ENCODE peak calls at places on chromosome 7, in five cellular contexts. H, Q, I, D and J are unnamed samples.
A peak's percentile ranks its signal among the peaks of the same experiment; 100 is the strongest.

GRCh38 chr7:48671656-48672055 is 252.7 kb upstream of the CDC14C start:
- DNase-seq in D (no peak), H (no peak), I (no peak), Q (no peak), J (no peak)

GRCh38 chr7:8291742-8292141 is 29.8 kb upstream of the ICA1 start:
- DNase-seq in Q (no peak), I (no peak), H (no peak), D (no peak), J (no peak)

GRCh38 chr7:106765727-106766355 is 99.2 kb upstream of the PIK3CG start:
- DNase-seq in D (no peak), H (no peak), Q (no peak), I (no peak), J (no peak)

GRCh38 chr7:410395-410910 is 109.2 kb downstream of the PDGFA start:
- DNase-seq in H (no peak), D (no peak), Q (no peak), I (no peak), J (no peak)

GRCh38 chr7:34298492-34298891 is 359.5 kb upstream of the NPSR1 start:
- DNase-seq in Q (no peak), I (no peak), D (no peak), H (no peak), J (no peak)

GRCh38 chr7:6167004-6167551 is 105.3 kb downstream of the CYTH3 start:
- DNase-seq in D (no peak), H (no peak), I (no peak), Q (no peak), J (no peak)

GRCh38 chr7:82840061-82840460 is 322.6 kb downstream of the PCLO start:
- DNase-seq in I (no peak), D (no peak), Q (no peak), H (no peak), J (no peak)

GRCh38 chr7:47380325-47381131 is 201.4 kb downstream of the TNS3 start:
- DNase-seq in D (peak; percentile 33), Q (peak; percentile 79), I (peak; percentile 58), H (peak; percentile 56), J (no peak)

GRCh38 chr7:5838771-5839170 is 41.8 kb upstream of the OCM start:
- DNase-seq in I (no peak), Q (no peak), H (no peak), D (no peak), J (no peak)

GRCh38 chr7:386385-386784 is 96.4 kb downstream of the FOXL3 start:
- DNase-seq in D (no peak), Q (no peak), I (no peak), H (no peak), J (no peak)

GRCh38 chr7:81789406-81790139 is 19.7 kb upstream of the HGF start:
- DNase-seq in H (no peak), D (no peak), I (no peak), Q (no peak), J (no peak)

GRCh38 chr7:71637578-71637977 is 505.6 kb downstream of the GALNT17 start:
- DNase-seq in H (no peak), I (no peak), Q (no peak), D (no peak), J (no peak)

GRCh38 chr7:43135129-43135528 is 22.7 kb downstream of the HECW1 start:
- DNase-seq in D (peak; percentile 64), H (peak; percentile 82), Q (no peak), I (no peak), J (no peak)

GRCh38 chr7:151735854-151736402 is 141.0 kb downstream of the PRKAG2 start:
- DNase-seq in Q (no peak), H (peak; percentile 48), I (no peak), D (no peak), J (no peak)

GRCh38 chr7:71364559-71364958 is 232.6 kb downstream of the GALNT17 start:
- DNase-seq in D (no peak), Q (no peak), H (peak; percentile 71), I (no peak), J (no peak)

GRCh38 chr7:18086165-18087030 is 58.8 kb upstream of the PRPS1L1 start:
- DNase-seq in Q (peak; percentile 35), I (peak; percentile 45), D (peak; percentile 36), H (peak; percentile 59), J (peak; percentile 46)
- TF ChIP-seq EZH2 in Q (no peak), I (no peak), D (no peak), H (peak; percentile 56), J (no peak)

GRCh38 chr7:11171569-11172192 is 198.0 kb downstream of the PHF14 start:
- DNase-seq in I (no peak), H (no peak), Q (no peak), D (no peak), J (no peak)

GRCh38 chr7:11170160-11170559 is 196.5 kb downstream of the PHF14 start:
- DNase-seq in Q (no peak), H (no peak), I (no peak), D (no peak), J (no peak)

GRCh38 chr7:11170863-11171568 is 197.3 kb downstream of the PHF14 start:
- DNase-seq in H (no peak), I (no peak), D (no peak), Q (no peak), J (no peak)

GRCh38 chr7:11166051-11166450 is 192.4 kb downstream of the PHF14 start:
- DNase-seq in Q (no peak), H (no peak), I (no peak), D (no peak), J (no peak)

GRCh38 chr7:11168622-11169170 is 195.0 kb downstream of the PHF14 start:
- DNase-seq in H (no peak), Q (no peak), D (no peak), I (no peak), J (no peak)
- H3K9me2 ChIP-seq in H (no peaks in the 10 kb centered on the region), Q (no peaks in the 10 kb centered on the region), D (no peaks in the 10 kb centered on the region), I (no peaks in the 10 kb centered on the region), J (no peaks in the 10 kb centered on the region)

DNA sequence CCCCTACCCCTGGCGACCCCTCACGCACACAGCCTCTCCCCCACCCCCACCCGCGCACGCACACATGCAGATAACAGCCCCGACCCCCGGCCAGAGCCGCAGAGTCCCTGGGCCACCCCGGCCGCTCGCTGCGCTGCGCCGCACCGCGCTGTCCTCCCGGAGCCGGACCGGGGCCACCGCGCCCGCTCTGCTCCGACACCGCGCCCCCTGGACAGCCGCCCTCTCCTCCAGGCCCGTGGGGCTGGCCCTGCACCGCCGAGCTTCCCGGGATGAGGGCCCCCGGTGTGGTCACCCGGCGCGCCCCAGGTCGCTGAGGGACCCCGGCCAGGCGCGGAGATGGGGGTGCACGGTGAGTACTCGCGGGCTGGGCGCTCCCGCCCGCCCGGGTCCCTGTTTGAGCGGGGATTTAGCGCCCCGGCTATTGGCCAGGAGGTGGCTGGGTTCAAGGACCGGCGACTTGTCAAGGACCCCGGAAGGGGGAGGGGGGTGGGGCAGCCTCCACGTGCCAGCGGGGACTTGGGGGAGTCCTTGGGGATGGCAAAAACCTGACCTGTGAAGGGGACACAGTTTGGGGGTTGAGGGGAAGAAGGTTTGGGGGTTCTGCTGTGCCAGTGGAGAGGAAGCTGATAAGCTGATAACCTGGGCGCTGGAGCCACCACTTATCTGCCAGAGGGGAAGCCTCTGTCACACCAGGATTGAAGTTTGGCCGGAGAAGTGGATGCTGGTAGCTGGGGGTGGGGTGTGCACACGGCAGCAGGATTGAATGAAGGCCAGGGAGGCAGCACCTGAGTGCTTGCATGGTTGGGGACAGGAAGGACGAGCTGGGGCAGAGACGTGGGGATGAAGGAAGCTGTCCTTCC is 607 bp downstream of the EPO start:
- DNase-seq in D (no peak), H (peak; percentile 55), Q (no peak), I (no peak), J (no peak)
- TF ChIP-seq EZH2 in D (no peak), H (no peak), Q (no peak), I (peak; percentile 64), J (no peak)

DNA sequence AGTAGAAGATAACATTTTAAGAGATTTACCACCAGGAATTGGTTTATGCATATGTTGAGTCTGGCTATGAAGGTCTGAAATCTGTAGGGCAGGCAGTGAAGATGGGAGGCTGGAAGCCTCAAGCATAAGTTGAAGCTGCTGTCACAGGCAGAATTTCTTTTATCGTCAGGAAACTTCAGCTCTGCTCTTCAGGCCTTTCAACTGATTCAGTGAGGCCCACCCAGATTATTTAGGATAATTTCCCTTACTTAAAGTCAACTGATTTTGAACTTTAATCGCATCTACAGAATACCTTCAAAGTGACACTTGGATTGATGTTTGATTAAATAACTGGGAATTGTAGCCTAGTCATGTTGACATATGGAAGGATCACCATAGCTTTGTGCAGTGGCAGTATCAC is 190.5 kb downstream of the PPP1R9A start:
- DNase-seq in D (no peak), Q (no peak), I (no peak), H (no peak), J (no peak)
- H3K9me2 ChIP-seq in D (no peaks in the 10 kb centered on the region), Q (no peaks in the 10 kb centered on the region), I (no peaks in the 10 kb centered on the region), H (no peaks in the 10 kb centered on the region), J (no peaks in the 10 kb centered on the region)

GRCh38 chr7:150324366-150324961 is 1.1 kb upstream of the ACTR3C start:
- DNase-seq in D (no peak), H (peak; percentile 17), I (peak; percentile 57), Q (no peak), J (no peak)

GRCh38 chr7:150322114-150322832 is 882 bp upstream of the LRRC61 start:
- DNase-seq in D (no peak), I (no peak), H (no peak), Q (peak; percentile 31), J (peak; percentile 40)

GRCh38 chr7:150321788-150322113 is 1.4 kb upstream of the LRRC61 start:
- DNase-seq in H (no peak), D (no peak), I (no peak), Q (no peak), J (no peak)

GRCh38 chr7:150323682-150324365 is 479 bp upstream of the ACTR3C start:
- DNase-seq in H (no peak), Q (no peak), I (no peak), D (peak; percentile 8), J (peak; percentile 14)

DNA sequence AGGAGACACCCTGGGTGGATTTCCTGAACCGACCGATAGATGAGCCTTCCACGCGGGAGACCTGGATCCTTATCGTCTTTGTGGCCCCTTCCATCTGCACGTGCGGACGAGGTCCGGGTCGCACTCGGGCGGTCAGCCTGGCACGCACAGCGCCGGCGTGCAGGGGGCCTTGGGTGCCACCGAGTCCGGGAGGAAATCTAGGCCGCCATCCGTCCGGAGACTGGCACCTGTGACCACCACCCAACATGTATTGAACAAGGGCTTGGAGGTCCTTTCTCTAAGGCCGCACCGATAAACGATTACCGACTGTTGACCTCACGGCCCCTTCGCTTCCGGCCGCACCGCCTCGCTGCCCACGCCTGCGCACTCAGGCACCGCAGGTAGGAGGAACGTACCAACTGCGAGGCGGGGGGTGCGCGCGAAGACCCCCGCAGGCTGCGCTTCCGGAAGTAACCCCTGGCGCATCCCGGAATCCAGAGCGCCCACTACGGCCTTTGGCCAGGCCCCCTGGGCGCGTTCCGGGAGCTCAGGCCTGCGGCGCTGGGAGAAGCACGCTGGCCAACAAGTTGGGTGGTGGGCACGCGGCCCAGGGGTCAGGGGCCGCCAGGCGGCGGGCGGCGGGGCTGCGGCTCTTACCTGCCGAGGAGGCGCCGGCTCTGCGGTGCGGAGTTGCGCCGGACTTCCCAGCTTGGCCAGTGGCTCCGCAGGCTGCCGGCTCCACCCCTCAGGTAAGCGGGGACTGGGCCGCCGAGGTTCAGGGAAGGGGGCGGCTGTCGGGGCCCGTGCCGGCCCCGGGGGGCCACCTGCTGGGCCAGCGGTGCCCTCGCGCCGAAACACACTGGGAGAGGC is at the start of the genes ACTR3C and LRRC61:
- DNase-seq in D (peak; percentile 39), Q (peak; percentile 73), I (peak; percentile 82), H (peak; percentile 91), J (peak; percentile 86)
- TF ChIP-seq EZH2 in D (no peak), Q (no peak), I (no peak), H (no peak), J (no peak)